ENCODE peak calls at places on chromosomes 5 and 9, in four cellular contexts. F, G, N and Y are unnamed samples.

GRCh38 chr5:172707285-172708182 is 63.5 kb downstream of the DUSP1 start:
- DNase-seq in F (no peak), G (no peak), N (no peak), Y (peak; percentile 72)

GRCh38 chr5:40578501-40579451 is 100.9 kb upstream of the PTGER4 start:
- DNase-seq in F (peak; percentile 14), G (peak; percentile 42), N (no peak), Y (no peak)

GRCh38 chr5:125180222-125180621 is 433.8 kb upstream of the ZNF608 start:
- DNase-seq in F (no peak), G (no peak), N (no peak), Y (no peak)

GRCh38 chr5:35371971-35372426 is 141.7 kb upstream of the PRLR start:
- DNase-seq in F (no peak), G (no peak), N (no peak), Y (no peak)

GRCh38 chr5:39189297-39189955 is 29.9 kb downstream of the FYB1 start:
- DNase-seq in F (no peak), G (no peak), N (no peak), Y (no peak)

GRCh38 chr9:26163931-26164330 is 485.7 kb upstream of the TUSC1 start:
- DNase-seq in F (no peak), G (no peak), N (no peak), Y (no peak)

GRCh38 chr9:92631452-92632211 is 38.3 kb downstream of the IPPK start:
- DNase-seq in F (no peak), G (no peak), N (no peak), Y (no peak)

GRCh38 chr9:13447551-13448422 is 168.3 kb upstream of the MPDZ start:
- DNase-seq in F (no peak), G (no peak), N (peak; percentile 64), Y (no peak)

GRCh38 chr5:37554938-37555337 is 175.8 kb downstream of the WDR70 start:
- DNase-seq in F (no peak), G (no peak), N (no peak), Y (no peak)

GRCh38 chr9:109274768-109275596 is 45.9 kb downstream of the EPB41L4B start:
- DNase-seq in F (no peak), G (no peak), N (no peak), Y (no peak)

GRCh38 chr5:39118638-39119037 is 44.4 kb upstream of the RICTOR start:
- DNase-seq in F (no peak), G (no peak), N (no peak), Y (no peak)

GRCh38 chr5:108472237-108472636 is 90.3 kb upstream of the FBXL17 start:
- DNase-seq in F (no peak), G (no peak), N (no peak), Y (no peak)

GRCh38 chr5:38265546-38266179 is 7.3 kb downstream of the EGFLAM start:
- DNase-seq in F (peak; percentile 6), G (peak; percentile 43), N (peak; percentile 43), Y (peak; percentile 81)